ENCODE peak calls at places on chromosomes 7 and 10, in nine cellular contexts. A is tibial nerve, Y is body of pancreas, S is lower leg skin, V is uterus, E is heart left ventricle, R is sigmoid colon, T is IMR-90, P is Peyer's patch. K is an unnamed sample.

GRCh38 chr7:81761821-81762220 is 8.0 kb downstream of the HGF start:
- DNase-seq in S (no peak), A (no peak), V (no peak), P (no peak), T (no peak), E (no peak), Y (no peak), R (no peak), K (no peak)

GRCh38 chr10:101354584-101355070 is 662 bp downstream of the BTRC start:
- DNase-seq in S (no peak), E (no peak), Y (no peak), R (no peak), A (peak; percentile 25), T (no peak), P (no peak), V (no peak), K (no peak)

GRCh38 chr7:913736-914520 is 37.6 kb downstream of the GET4 start:
- DNase-seq in E (no peak), A (no peak), R (peak; percentile 58), P (no peak), S (no peak), V (no peak), T (no peak), Y (peak; percentile 57), K (peak; percentile 93)

GRCh38 chr10:43965033-43965917 is 316.6 kb upstream of the ZNF32 start:
- DNase-seq in S (no peak), Y (no peak), P (no peak), V (no peak), A (peak; percentile 24), T (peak; percentile 26), E (peak; percentile 48), R (no peak), K (no peak)

GRCh38 chr10:29951441-29951931 is 107.9 kb downstream of the JCAD start:
- DNase-seq in A (no peak), S (no peak), Y (peak; percentile 13), T (peak; percentile 74), E (no peak), V (no peak), P (no peak), R (no peak), K (no peak)

GRCh38 chr10:132274986-132275385 is 32.8 kb downstream of the STK32C start:
- DNase-seq in T (no peak), R (no peak), A (no peak), E (no peak), V (no peak), S (no peak), Y (no peak), P (no peak), K (no peak)

GRCh38 chr7:45598697-45599520 is 24.7 kb downstream of the ADCY1 start:
- DNase-seq in E (no peak), T (no peak), S (no peak), Y (no peak), A (no peak), R (no peak), V (no peak), P (no peak), K (no peak)

GRCh38 chr7:2478387-2478760 is 2.2 kb upstream of the GRIFIN start:
- DNase-seq in V (peak; percentile 76), T (no peak), R (peak; percentile 87), E (peak; percentile 78), S (peak; percentile 80), Y (peak; percentile 87), P (no peak), A (peak; percentile 66), K (peak; percentile 80)

GRCh38 chr7:5780801-5781496 is 514 bp downstream of the RNF216 start:
- DNase-seq in V (peak; percentile 46), A (peak; percentile 15), E (peak; percentile 66), R (peak; percentile 76), T (no peak), P (peak; percentile 22), S (no peak), Y (peak; percentile 38), K (peak; percentile 39)

GRCh38 chr7:36021367-36021766 is 131.7 kb upstream of the EEPD1 start:
- DNase-seq in A (no peak), V (no peak), P (no peak), R (no peak), S (no peak), Y (no peak), E (no peak), T (no peak), K (no peak)

GRCh38 chr7:127393370-127394058 is 1.0 kb upstream of the ZNF800 start:
- DNase-seq in V (peak; percentile 28), S (no peak), R (peak; percentile 68), E (peak; percentile 33), T (no peak), A (peak; percentile 30), Y (peak; percentile 27), P (no peak), K (no peak)

GRCh38 chr7:38973760-38974159 is 3.9 kb upstream of the POU6F2 start:
- DNase-seq in A (no peak), T (no peak), S (no peak), E (no peak), V (no peak), Y (no peak), P (no peak), R (no peak), K (no peak)

GRCh38 chr7:21771906-21772610 is 173.6 kb downstream of the CDCA7L start:
- DNase-seq in A (no peak), Y (no peak), V (no peak), S (no peak), P (no peak), E (no peak), T (no peak), R (no peak), K (no peak)

GRCh38 chr7:79096361-79096805 is 357.1 kb downstream of the MAGI2 start:
- DNase-seq in V (no peak), R (no peak), T (peak; percentile 67), A (no peak), E (no peak), S (no peak), P (no peak), Y (no peak), K (no peak)

GRCh38 chr10:93815304-93816091 is 57.8 kb downstream of the LGI1 start:
- DNase-seq in P (no peak), E (no peak), A (no peak), S (no peak), V (no peak), Y (no peak), R (no peak), T (no peak), K (no peak)
- TF ChIP-seq POLR2A in P (no peak), E (no peak), A (no peak), S (no peak), V (no peak), Y (no peak), R (no peak), T (no peak), K (no peak)

GRCh38 chr7:44380179-44380830 is 54.9 kb upstream of the CAMK2B start:
- DNase-seq in P (no peak), Y (no peak), V (no peak), A (no peak), E (no peak), S (peak; percentile 7), T (no peak), R (no peak), K (no peak)
- TF ChIP-seq POLR2A in P (no peak), Y (no peak), V (no peak), A (no peak), E (no peak), S (no peak), T (no peak), R (no peak), K (no peak)

GRCh38 chr10:94546058-94546595 is 539 bp downstream of the HELLS start:
- DNase-seq in A (no peak), P (no peak), S (no peak), Y (no peak), T (peak; percentile 16), R (no peak), E (no peak), V (no peak), K (no peak)

GRCh38 chr10:94546616-94547175 is 1.1 kb downstream of the HELLS start:
- DNase-seq in V (no peak), P (no peak), A (no peak), R (no peak), Y (no peak), S (no peak), T (peak; percentile 12), E (no peak), K (no peak)

GRCh38 chr10:94549221-94549620 is 3.6 kb downstream of the HELLS start:
- DNase-seq in E (no peak), S (no peak), Y (no peak), V (no peak), P (no peak), A (no peak), T (no peak), R (no peak), K (no peak)

GRCh38 chr10:94545277-94546057 is at the start of gene HELLS:
- DNase-seq in Y (peak; percentile 88), S (peak; percentile 54), P (peak; percentile 60), A (peak; percentile 62), V (peak; percentile 76), E (peak; percentile 67), T (peak; percentile 82), R (peak; percentile 87), K (peak; percentile 84)
- TF ChIP-seq POLR2A in Y (no peak), S (no peak), P (no peak), A (no peak), V (no peak), E (no peak), T (peak; percentile 75), R (no peak), K (no peak)

GRCh38 chr10:102409604-102410426 is 8.8 kb downstream of the PSD start:
- DNase-seq in T (no peak), V (no peak), Y (no peak), A (no peak), P (no peak), S (no peak), E (no peak), R (no peak), K (no peak)

GRCh38 chr10:102405632-102406031 is 10.1 kb downstream of the NFKB2 start:
- DNase-seq in P (no peak), T (no peak), A (no peak), Y (no peak), V (no peak), E (no peak), R (no peak), S (no peak), K (no peak)

GRCh38 chr10:102408728-102409603 is 9.6 kb downstream of the PSD start:
- DNase-seq in R (peak; percentile 95), A (no peak), E (no peak), T (peak; percentile 44), V (peak; percentile 78), P (peak; percentile 35), Y (no peak), S (no peak), K (peak; percentile 64)

GRCh38 chr10:102408081-102408727 is 10.4 kb downstream of the PSD start:
- DNase-seq in P (no peak), Y (no peak), R (peak; percentile 98), S (no peak), V (no peak), A (no peak), T (no peak), E (no peak), K (peak; percentile 47)

GRCh38 chr10:102407641-102407943 is 11.0 kb downstream of the PSD start:
- DNase-seq in A (no peak), E (no peak), R (no peak), P (no peak), S (no peak), Y (no peak), V (no peak), T (no peak), K (no peak)
- TF ChIP-seq POLR2A in A (no peak), E (no peak), R (no peak), P (no peak), S (no peak), Y (no peak), V (no peak), T (no peak), K (no peak)

GRCh38 chr10:97869091-97870042 is 19.7 kb downstream of the GOLGA7B start:
- DNase-seq in E (peak; percentile 81), Y (peak; percentile 95), P (peak; percentile 71), A (peak; percentile 70), T (peak; percentile 67), R (peak; percentile 85), V (peak; percentile 38), S (peak; percentile 88), K (peak; percentile 79)
- TF ChIP-seq POLR2A in E (no peak), Y (no peak), P (no peak), A (no peak), T (no peak), R (no peak), V (no peak), S (no peak), K (no peak)